ENCODE peak calls at places on chromosomes 13 and 19, in eight cellular contexts. One of them, this sample, is unnamed.

GRCh38 chr13:97067342-97067895 is 73.1 kb upstream of the OXGR1 start:
- DNase-seq in gastrocnemius medialis: no peak
- DNase-seq in A549: no peak
- DNase-seq in IMR-90: no peak
- DNase-seq in tibial nerve: no peak
- DNase-seq in upper lobe of left lung: no peak
- DNase-seq in uterus: no peak
- DNase-seq in adrenal gland: no peak
- DNase-seq in this sample: no peak

GRCh38 chr19:30795727-30796126 is 423.5 kb downstream of the ZNF536 start:
- DNase-seq in IMR-90: no peak
- DNase-seq in upper lobe of left lung: no peak
- DNase-seq in uterus: no peak
- DNase-seq in adrenal gland: no peak
- DNase-seq in A549: no peak
- DNase-seq in tibial nerve: no peak
- DNase-seq in gastrocnemius medialis: no peak
- DNase-seq in this sample: no peak

GRCh38 chr19:43519436-43520088 is 7.4 kb downstream of the ETHE1 start:
- DNase-seq in IMR-90: peak
- DNase-seq in uterus: peak
- DNase-seq in tibial nerve: peak
- DNase-seq in upper lobe of left lung: peak
- DNase-seq in adrenal gland: peak
- DNase-seq in gastrocnemius medialis: peak
- DNase-seq in A549: peak
- DNase-seq in this sample: peak

GRCh38 chr19:8468761-8469458 is 24.1 kb downstream of the HNRNPM start:
- DNase-seq in IMR-90: peak
- DNase-seq in uterus: no peak
- DNase-seq in A549: no peak
- DNase-seq in tibial nerve: no peak
- DNase-seq in adrenal gland: no peak
- DNase-seq in upper lobe of left lung: no peak
- DNase-seq in gastrocnemius medialis: no peak
- DNase-seq in this sample: no peak

GRCh38 chr13:51330741-51331140 is 8.8 kb upstream of the SERPINE3 start:
- DNase-seq in IMR-90: no peak
- DNase-seq in tibial nerve: no peak
- DNase-seq in A549: no peak
- DNase-seq in uterus: no peak
- DNase-seq in gastrocnemius medialis: no peak
- DNase-seq in adrenal gland: no peak
- DNase-seq in upper lobe of left lung: no peak
- DNase-seq in this sample: no peak

GRCh38 chr13:50389726-50390125 is 374.5 kb downstream of the KCNRG start:
- DNase-seq in A549: no peak
- DNase-seq in IMR-90: no peak
- DNase-seq in adrenal gland: no peak
- DNase-seq in uterus: no peak
- DNase-seq in tibial nerve: no peak
- DNase-seq in upper lobe of left lung: no peak
- DNase-seq in gastrocnemius medialis: no peak
- DNase-seq in this sample: no peak

GRCh38 chr13:111964411-111965035 is 102.4 kb upstream of the SOX1 start:
- DNase-seq in uterus: no peak
- DNase-seq in tibial nerve: no peak
- DNase-seq in upper lobe of left lung: no peak
- DNase-seq in A549: no peak
- DNase-seq in gastrocnemius medialis: no peak
- DNase-seq in adrenal gland: no peak
- DNase-seq in IMR-90: no peak
- DNase-seq in this sample: peak

GRCh38 chr13:114068723-114069322 is 63.6 kb downstream of the RASA3 start:
- DNase-seq in upper lobe of left lung: peak
- DNase-seq in A549: peak
- DNase-seq in uterus: peak
- DNase-seq in gastrocnemius medialis: peak
- DNase-seq in IMR-90: peak
- DNase-seq in adrenal gland: no peak
- DNase-seq in tibial nerve: peak
- DNase-seq in this sample: no peak

GRCh38 chr13:114102521-114103288 is 29.7 kb downstream of the RASA3 start:
- DNase-seq in A549: no peak
- DNase-seq in upper lobe of left lung: peak
- DNase-seq in uterus: peak
- DNase-seq in adrenal gland: no peak
- DNase-seq in tibial nerve: peak
- DNase-seq in gastrocnemius medialis: peak
- DNase-seq in IMR-90: no peak
- DNase-seq in this sample: peak

GRCh38 chr19:5687360-5688198 is 2.5 kb upstream of the RPL36 start:
- DNase-seq in adrenal gland: no peak
- DNase-seq in gastrocnemius medialis: no peak
- DNase-seq in upper lobe of left lung: no peak
- DNase-seq in A549: no peak
- DNase-seq in tibial nerve: no peak
- DNase-seq in IMR-90: no peak
- DNase-seq in uterus: no peak
- DNase-seq in this sample: no peak

GRCh38 chr19:33823341-33823740 is 26.7 kb downstream of the KCTD15 start:
- DNase-seq in uterus: no peak
- DNase-seq in tibial nerve: no peak
- DNase-seq in IMR-90: no peak
- DNase-seq in A549: no peak
- DNase-seq in gastrocnemius medialis: no peak
- DNase-seq in adrenal gland: no peak
- DNase-seq in upper lobe of left lung: no peak
- DNase-seq in this sample: no peak

GRCh38 chr13:84479656-84480055 is 597.4 kb upstream of the SLITRK1 start:
- DNase-seq in A549: no peak
- DNase-seq in adrenal gland: no peak
- DNase-seq in tibial nerve: no peak
- DNase-seq in uterus: no peak
- DNase-seq in gastrocnemius medialis: no peak
- DNase-seq in IMR-90: peak
- DNase-seq in upper lobe of left lung: no peak
- DNase-seq in this sample: no peak

GRCh38 chr19:33215438-33216197 is 10.0 kb downstream of the SLC7A10 start:
- DNase-seq in uterus: no peak
- DNase-seq in upper lobe of left lung: no peak
- DNase-seq in IMR-90: no peak
- DNase-seq in tibial nerve: no peak
- DNase-seq in adrenal gland: no peak
- DNase-seq in gastrocnemius medialis: no peak
- DNase-seq in A549: no peak
- DNase-seq in this sample: no peak

GRCh38 chr19:33767898-33768413 is 28.7 kb upstream of the KCTD15 start:
- DNase-seq in gastrocnemius medialis: no peak
- DNase-seq in A549: peak
- DNase-seq in tibial nerve: no peak
- DNase-seq in uterus: no peak
- DNase-seq in IMR-90: peak
- DNase-seq in upper lobe of left lung: no peak
- DNase-seq in adrenal gland: no peak
- DNase-seq in this sample: no peak

GRCh38 chr13:94968040-94968756 is 255.9 kb upstream of the SOX21 start:
- DNase-seq in tibial nerve: no peak
- DNase-seq in A549: peak
- DNase-seq in gastrocnemius medialis: no peak
- DNase-seq in IMR-90: no peak
- DNase-seq in adrenal gland: no peak
- DNase-seq in upper lobe of left lung: no peak
- DNase-seq in uterus: no peak
- DNase-seq in this sample: no peak

DNA sequence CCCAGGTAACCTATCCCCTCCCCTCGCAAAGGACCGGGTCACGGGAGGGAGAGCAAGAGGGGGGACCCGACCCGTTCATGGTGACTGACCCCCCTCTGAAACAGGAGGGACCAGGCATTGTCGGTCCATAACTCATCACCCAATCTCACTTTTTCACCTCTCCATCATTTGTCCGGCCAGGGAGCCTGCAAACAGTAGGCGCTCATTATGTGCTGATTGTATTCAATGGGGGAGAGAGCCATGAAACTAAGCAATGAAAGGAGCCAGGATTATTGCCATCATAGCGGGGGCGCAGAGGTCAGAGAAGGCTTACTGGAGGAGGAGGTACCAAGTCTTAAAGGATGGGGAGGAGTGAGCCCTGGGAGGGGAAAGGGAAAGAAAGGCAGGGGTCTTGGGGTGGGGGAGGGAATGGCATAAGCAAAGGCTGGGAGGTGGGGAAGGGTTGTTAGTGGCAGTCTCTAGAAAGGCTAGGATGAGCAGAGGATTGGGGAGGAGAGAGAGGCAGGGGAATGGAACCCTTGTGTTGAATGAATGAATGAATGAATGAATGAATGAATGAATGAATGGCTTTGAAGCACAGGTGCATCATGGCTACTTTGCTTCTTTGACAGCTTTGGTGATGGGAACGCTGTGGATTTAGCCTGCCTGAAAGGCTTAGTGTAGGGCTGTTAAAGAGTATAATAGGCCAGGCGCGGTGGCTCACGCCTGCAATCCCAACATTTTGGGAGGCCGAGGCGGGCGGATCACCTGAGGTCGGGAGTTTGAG is 1.4 kb downstream of the SHFL start:
- DNase-seq in A549: no peak
- DNase-seq in uterus: no peak
- DNase-seq in adrenal gland: no peak
- DNase-seq in gastrocnemius medialis: no peak
- DNase-seq in upper lobe of left lung: no peak
- DNase-seq in tibial nerve: no peak
- DNase-seq in IMR-90: no peak
- DNase-seq in this sample: no peak
- H3K4me3 ChIP-seq in A549: peak
- H3K4me3 ChIP-seq in uterus: no peak
- H3K4me3 ChIP-seq in adrenal gland: no peak
- H3K4me3 ChIP-seq in gastrocnemius medialis: peak
- H3K4me3 ChIP-seq in upper lobe of left lung: peak
- H3K4me3 ChIP-seq in tibial nerve: peak
- H3K4me3 ChIP-seq in IMR-90: peak
- H3K4me3 ChIP-seq in this sample: no peak

DNA sequence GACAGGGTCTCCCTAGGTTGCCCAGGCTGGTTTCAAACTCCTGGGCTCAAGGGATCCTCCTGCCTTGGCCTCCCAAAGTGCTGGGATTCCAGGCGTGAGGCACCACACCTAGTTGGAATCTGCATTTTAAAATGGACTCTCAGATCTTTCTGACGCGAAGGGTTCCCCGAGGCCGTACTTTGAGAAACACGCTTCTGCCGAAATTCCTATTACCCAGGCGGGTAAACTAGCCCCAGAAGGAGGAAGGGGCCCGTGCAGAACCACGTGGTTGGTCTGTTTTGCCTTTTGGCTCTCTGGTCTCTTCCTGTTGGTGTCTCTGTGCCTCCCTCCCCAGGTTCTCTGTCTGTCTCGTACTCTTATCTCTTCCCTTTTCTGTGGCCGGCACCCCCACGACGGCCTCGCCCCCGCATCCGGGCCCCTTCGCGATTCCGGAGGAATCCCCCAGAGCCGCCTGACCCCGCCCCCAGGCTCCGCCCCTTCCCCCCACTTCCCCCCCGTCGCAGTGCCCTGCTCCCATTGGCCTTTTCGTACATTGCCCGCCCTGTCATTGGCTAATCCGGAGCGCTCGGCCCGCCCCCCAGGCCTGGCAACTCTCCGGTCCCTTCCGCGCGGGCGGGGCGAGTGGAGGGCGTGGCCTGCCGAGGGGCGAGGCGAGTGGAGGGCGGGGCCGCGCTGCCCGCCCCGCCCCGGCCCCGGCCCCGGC is at the start of gene TNFAIP8L1:
- DNase-seq in tibial nerve: peak
- DNase-seq in A549: peak
- DNase-seq in upper lobe of left lung: peak
- DNase-seq in uterus: peak
- DNase-seq in adrenal gland: peak
- DNase-seq in IMR-90: peak
- DNase-seq in gastrocnemius medialis: peak
- DNase-seq in this sample: peak
- TF ChIP-seq POLR2A in tibial nerve: no peak
- TF ChIP-seq POLR2A in A549: no peak
- TF ChIP-seq POLR2A in upper lobe of left lung: no peak
- TF ChIP-seq POLR2A in uterus: no peak
- TF ChIP-seq POLR2A in adrenal gland: no peak
- TF ChIP-seq POLR2A in IMR-90: peak
- TF ChIP-seq POLR2A in gastrocnemius medialis: no peak
- TF ChIP-seq POLR2A in this sample: no peak

GRCh38 chr19:16421982-16422381 is 49.8 kb downstream of the EPS15L1 start:
- DNase-seq in tibial nerve: no peak
- DNase-seq in gastrocnemius medialis: no peak
- DNase-seq in uterus: no peak
- DNase-seq in A549: no peak
- DNase-seq in IMR-90: no peak
- DNase-seq in upper lobe of left lung: no peak
- DNase-seq in adrenal gland: no peak
- DNase-seq in this sample: no peak
- H3K4me3 ChIP-seq in tibial nerve: no peak
- H3K4me3 ChIP-seq in gastrocnemius medialis: no peak
- H3K4me3 ChIP-seq in uterus: no peak
- H3K4me3 ChIP-seq in A549: no peak
- H3K4me3 ChIP-seq in IMR-90: no peak
- H3K4me3 ChIP-seq in upper lobe of left lung: no peak
- H3K4me3 ChIP-seq in adrenal gland: no peak
- H3K4me3 ChIP-seq in this sample: no peak

DNA sequence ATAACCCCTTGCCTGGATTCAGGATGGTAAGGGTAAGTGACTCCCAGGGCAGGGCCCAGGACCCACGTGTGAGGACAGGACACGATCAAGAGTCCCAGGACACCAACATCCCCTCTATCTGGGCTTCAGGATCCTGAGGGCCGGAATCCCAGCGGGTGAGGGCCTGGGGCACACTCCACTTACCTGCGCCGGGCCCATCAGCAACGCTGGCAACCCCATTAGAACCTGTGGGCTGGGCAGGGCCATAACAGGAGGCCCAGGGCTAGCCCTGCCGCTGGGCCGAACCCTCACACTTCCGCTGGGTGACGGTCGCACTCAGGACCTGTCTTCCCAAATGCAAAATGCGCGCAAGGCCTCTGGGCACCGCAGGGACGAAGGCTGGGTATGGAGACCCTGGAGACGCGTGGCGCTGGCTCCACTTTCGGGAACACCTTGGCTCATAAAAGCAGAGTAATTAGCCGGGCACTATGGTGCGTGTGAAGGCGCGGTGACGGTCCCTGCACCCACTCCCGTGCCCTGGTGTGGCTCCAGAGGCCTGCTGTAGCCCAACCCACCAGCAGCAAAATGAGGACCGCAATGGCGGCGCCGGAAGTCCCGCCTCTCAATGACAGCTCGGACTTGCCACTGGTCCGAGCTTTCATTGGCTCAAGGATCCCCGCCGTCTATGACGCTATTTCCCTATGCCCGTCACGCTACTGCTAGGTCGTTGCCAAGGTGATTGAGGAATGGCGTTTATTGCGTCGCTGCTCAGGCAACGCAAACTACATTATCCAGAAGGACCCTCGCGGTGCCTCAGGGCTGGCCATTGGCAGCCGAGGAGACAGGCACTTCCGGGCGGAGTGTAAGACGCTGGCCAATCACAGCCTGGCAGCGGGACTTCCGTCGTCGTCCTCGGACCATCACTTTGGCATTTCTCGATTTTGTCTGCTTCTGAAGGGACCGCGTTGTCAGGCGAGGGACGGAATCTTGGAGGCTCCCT is at the start of gene ZNF132:
- DNase-seq in upper lobe of left lung: peak
- DNase-seq in IMR-90: peak
- DNase-seq in gastrocnemius medialis: peak
- DNase-seq in uterus: peak
- DNase-seq in tibial nerve: peak
- DNase-seq in adrenal gland: peak
- DNase-seq in A549: peak
- DNase-seq in this sample: peak
- TF ChIP-seq POLR2A in upper lobe of left lung: no peak
- TF ChIP-seq POLR2A in IMR-90: peak
- TF ChIP-seq POLR2A in gastrocnemius medialis: peak
- TF ChIP-seq POLR2A in uterus: peak
- TF ChIP-seq POLR2A in tibial nerve: no peak
- TF ChIP-seq POLR2A in adrenal gland: peak
- TF ChIP-seq POLR2A in A549: no peak
- TF ChIP-seq POLR2A in this sample: no peak

This sample was measured in lower leg skin.